ENCODE peak calls at places on chromosomes 7 and 10, in four cellular contexts. Z is HepG2, W is K562, O is GM12878. U is an unnamed sample.

GRCh38 chr10:14625210-14625621 is 149.5 kb downstream of the FAM107B start:
- DNase-seq in O (no peak), W (no peak), Z (no peak), U (no peak)

GRCh38 chr10:131742371-131743000 is 158.3 kb upstream of the PPP2R2D start:
- DNase-seq in Z (no peak), O (no peak), W (no peak), U (no peak)

GRCh38 chr7:105594034-105594433 is 12.7 kb upstream of the EFCAB10 start:
- DNase-seq in O (no peak), Z (no peak), W (no peak), U (no peak)

GRCh38 chr7:25894002-25894901 is 257.7 kb upstream of the NFE2L3 start:
- DNase-seq in Z (peak), O (peak), W (peak), U (peak)

GRCh38 chr7:1354661-1355567 is 104.4 kb downstream of the MICALL2 start:
- DNase-seq in Z (no peak), W (no peak), O (no peak), U (no peak)

GRCh38 chr10:91579351-91579985 is 53.4 kb downstream of the PPP1R3C start:
- DNase-seq in W (no peak), O (no peak), Z (no peak), U (no peak)

GRCh38 chr10:119176166-119176565 is 2.4 kb downstream of the PRDX3 start:
- DNase-seq in W (no peak), O (no peak), Z (no peak), U (no peak)

GRCh38 chr7:18610331-18610948 is 114.9 kb downstream of the HDAC9 start:
- DNase-seq in Z (peak), W (peak), O (no peak), U (peak)

GRCh38 chr7:17774248-17774647 is 166.0 kb downstream of the SNX13 start:
- DNase-seq in W (peak), Z (no peak), O (no peak), U (peak)

GRCh38 chr7:143492043-143492471 is 14.4 kb downstream of the TAS2R41 start:
- DNase-seq in Z (no peak), O (no peak), W (peak), U (peak)

DNA sequence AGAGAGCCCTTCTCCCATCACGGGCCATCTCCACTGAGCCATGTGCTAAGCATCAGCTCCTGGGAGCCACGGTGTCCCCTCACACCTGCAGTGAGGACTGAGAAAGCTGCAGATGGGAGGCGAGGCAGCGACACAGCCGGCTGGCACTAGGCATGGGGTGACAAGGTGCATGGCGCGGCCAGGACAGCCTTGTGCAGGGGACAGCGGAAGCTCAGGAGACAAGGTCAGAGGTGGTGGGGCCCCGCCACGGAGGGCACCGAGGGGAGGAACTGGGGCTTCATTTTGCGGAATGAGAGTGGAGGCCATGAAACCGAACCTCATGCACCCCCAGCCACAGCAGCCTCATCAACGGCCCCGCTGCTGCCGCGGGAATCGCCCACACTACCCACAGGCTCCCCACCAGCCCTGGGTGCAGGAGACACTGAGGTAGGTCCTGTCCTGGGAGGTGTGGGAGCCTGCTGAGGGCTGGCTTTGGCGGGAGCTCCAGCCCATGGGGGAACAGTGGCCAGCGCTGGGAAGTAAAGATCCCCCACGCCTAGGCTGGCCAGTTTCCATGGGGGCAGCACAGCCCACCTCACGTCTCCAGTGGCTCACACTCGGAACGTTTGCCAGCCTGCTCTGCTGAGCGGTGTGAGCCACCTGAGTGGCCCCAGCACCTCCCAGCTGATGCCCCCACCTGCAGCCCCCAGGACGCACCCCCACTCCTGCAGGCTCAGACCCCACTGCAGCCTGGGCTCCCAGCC is 71.2 kb upstream of the INSIG1 start:
- DNase-seq in O (no peak), W (no peak), Z (no peak), U (no peak)
- TF ChIP-seq MYC in O (no peak), W (no peak), Z (no peak), U (no peak)

GRCh38 chr7:91112902-91113321 is 151.3 kb upstream of the FZD1 start:
- DNase-seq in Z (no peak), W (no peak), O (no peak), U (no peak)
- H3K4me2 ChIP-seq in Z (no peak), W (no peak), O (no peak), U (no peak)

GRCh38 chr10:71998840-71999194 is 34.6 kb downstream of the CHST3 start:
- DNase-seq in W (peak), O (no peak), Z (peak), U (peak)
- TF ChIP-seq KDM1A in W (no peak), O (no peak), Z (no peak), U (no peak)

GRCh38 chr7:27180431-27181175 is 4.4 kb downstream of the HOXA11 start:
- DNase-seq in W (no peak), Z (no peak), O (no peak), U (no peak)

GRCh38 chr7:27178366-27178765 is 4.2 kb upstream of the HOXA10 start:
- DNase-seq in W (no peak), O (no peak), Z (no peak), U (no peak)

GRCh38 chr7:27179030-27179429 is 4.9 kb upstream of the HOXA10 start:
- DNase-seq in Z (no peak), W (no peak), O (no peak), U (no peak)

GRCh38 chr7:27181176-27181520 is 3.9 kb downstream of the HOXA11 start:
- DNase-seq in Z (no peak), W (no peak), O (no peak), U (no peak)

DNA sequence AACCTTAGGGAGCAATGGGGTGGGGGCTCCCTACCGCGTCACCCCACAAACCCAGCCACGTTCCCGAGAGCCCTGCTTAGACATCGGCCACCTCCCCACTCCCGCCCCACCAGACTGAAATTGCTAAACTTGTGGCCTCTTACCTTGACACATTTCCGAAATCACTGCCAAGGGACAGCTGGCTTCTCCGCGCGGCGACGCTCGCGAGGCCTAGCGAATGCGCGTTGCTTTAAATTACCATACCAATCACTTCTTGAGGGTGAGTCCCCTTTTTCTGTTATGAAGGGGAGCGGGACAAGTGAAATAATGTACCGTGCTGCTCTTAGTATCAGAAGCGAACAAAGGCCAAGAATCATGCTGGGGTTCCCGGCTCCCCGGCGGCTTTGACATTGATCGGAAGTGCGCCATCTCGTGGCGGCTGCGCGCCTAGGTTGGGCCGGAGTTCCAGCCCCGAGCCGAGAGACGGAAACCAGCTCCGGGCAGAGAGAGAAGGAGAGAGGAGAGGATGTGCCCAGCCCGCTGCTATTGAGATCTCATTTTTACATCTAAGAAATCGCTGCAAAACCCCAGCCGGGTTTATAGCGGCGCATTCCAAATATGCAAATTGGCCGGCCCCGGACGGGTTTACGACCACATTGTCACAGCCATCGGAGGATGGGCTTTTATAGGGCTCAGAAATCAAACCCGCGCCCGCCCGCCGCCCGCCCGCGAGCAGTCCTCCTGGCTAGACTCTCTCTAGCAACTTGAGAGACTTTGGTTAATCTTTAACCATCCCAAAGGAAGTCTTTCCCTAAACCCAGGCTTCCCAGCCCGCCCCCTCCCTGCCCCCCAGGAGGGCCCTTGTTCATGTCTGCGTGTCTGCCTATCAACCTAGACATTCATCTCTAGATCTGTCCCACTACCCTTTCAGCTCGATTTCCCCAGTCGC is 5.3 kb downstream of the HOXA11 start:
- DNase-seq in O (no peak), W (peak), Z (peak), U (peak)
- TF ChIP-seq MYC in O (no peak), W (no peak), Z (no peak), U (no peak)

DNA sequence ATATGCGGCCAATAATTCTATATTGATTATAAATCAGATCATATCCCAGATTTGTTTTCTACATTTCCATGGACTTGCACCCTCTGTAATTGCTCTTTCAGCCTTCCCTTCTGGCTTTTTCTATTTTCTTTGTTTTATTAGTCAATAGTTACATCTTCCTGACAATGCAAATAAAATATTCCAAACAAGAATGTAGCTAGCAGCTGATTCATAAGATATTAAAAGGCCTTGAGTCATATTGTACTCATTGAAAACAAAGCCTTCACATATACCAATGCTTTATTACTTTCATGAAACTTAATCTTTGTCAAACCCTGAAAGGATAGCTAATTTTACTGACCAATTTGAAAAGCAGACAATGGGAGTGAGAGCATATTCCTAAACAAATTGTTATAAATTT is 10.7 kb upstream of the SFMBT2 start:
- DNase-seq in W (no peak), Z (no peak), O (no peak), U (no peak)
- H3K4me2 ChIP-seq in W (no peak), Z (no peak), O (no peak), U (peak)

GRCh38 chr10:127989481-127989964 is 82.6 kb downstream of the PTPRE start:
- DNase-seq in Z (no peak), W (no peak), O (no peak), U (no peak)
- TF ChIP-seq KDM1A in Z (no peak), W (no peak), O (no peak), U (no peak)

DNA sequence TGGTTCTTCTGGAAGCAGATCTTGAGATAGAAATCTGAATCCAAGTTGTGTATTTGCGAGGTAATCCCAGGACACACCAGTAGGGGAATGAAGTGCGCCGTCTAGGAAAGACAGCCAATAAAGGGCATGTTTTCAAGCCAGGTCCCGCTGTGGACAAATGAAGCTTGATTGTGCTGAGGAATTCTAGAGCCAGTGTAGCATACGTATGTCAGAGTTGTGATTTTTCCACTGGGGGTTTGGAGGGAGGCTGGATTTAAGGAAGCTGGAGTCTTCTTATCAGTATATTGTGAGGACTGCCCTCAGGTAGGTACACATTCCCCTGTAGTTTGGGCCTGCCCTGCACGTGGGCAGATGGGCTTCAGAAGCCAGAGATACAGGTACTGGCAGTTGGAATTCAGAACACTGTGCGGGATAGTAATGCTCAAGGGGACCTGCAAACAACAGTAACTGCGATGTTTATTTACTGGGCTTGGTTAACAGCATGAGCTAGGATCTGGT is 50.9 kb downstream of the GALNT11 start:
- DNase-seq in O (no peak), Z (peak), W (peak), U (peak)
- TF ChIP-seq MYC in O (no peak), Z (no peak), W (no peak), U (no peak)